ENCODE peak calls at places on chromosome 7, in nine cellular contexts. P, U, Y, L, R, D, I, J and M are unnamed samples.

GRCh38 chr7:18541189-18541870 is 45.8 kb downstream of the HDAC9 start:
- DNase-seq in P (no peak), U (no peak), Y (peak; percentile 86), L (peak; percentile 18), R (no peak), D (no peak), I (no peak), J (peak; percentile 55), M (no peak)

GRCh38 chr7:46833186-46833585 is 748.7 kb downstream of the TNS3 start:
- DNase-seq in P (no peak), U (no peak), Y (no peak), L (no peak), R (no peak), D (no peak), I (no peak), J (no peak), M (no peak)

GRCh38 chr7:108592633-108593277 is 23.1 kb downstream of the DNAJB9 start:
- DNase-seq in P (no peak), U (peak; percentile 42), Y (no peak), L (no peak), R (peak; percentile 12), D (no peak), I (no peak), J (no peak), M (no peak)

GRCh38 chr7:112080974-112081373 is 125.2 kb downstream of the DOCK4 start:
- DNase-seq in P (no peak), U (peak; percentile 25), Y (no peak), L (no peak), R (no peak), D (no peak), I (no peak), J (no peak), M (no peak)

GRCh38 chr7:91837397-91838070 is 43.0 kb downstream of the MTERF1 start:
- DNase-seq in P (no peak), U (no peak), Y (no peak), L (no peak), R (no peak), D (no peak), I (no peak), J (no peak), M (no peak)

GRCh38 chr7:120023494-120024167 is 249.3 kb upstream of the KCND2 start:
- DNase-seq in P (no peak), U (no peak), Y (no peak), L (no peak), R (no peak), D (no peak), I (peak; percentile 37), J (no peak), M (no peak)

GRCh38 chr7:117083648-117084047 is 130.3 kb downstream of the ST7 start:
- DNase-seq in P (no peak), U (no peak), Y (peak; percentile 34), L (no peak), R (no peak), D (no peak), I (no peak), J (no peak), M (no peak)

GRCh38 chr7:48176356-48176893 is 5.2 kb downstream of the ABCA13 start:
- DNase-seq in P (no peak), U (no peak), Y (no peak), L (no peak), R (no peak), D (no peak), I (no peak), J (no peak), M (no peak)

GRCh38 chr7:106905734-106906133 is 40.7 kb downstream of the PIK3CG start:
- DNase-seq in P (no peak), U (no peak), Y (no peak), L (no peak), R (no peak), D (no peak), I (no peak), J (no peak), M (no peak)

GRCh38 chr7:51315393-51316261 is 982 bp downstream of the COBL start:
- DNase-seq in P (no peak), U (peak; percentile 74), Y (peak; percentile 58), L (no peak), R (peak; percentile 36), D (no peak), I (no peak), J (no peak), M (peak; percentile 39)

GRCh38 chr7:85106719-85107118 is 80.1 kb downstream of the SEMA3D start:
- DNase-seq in P (no peak), U (no peak), Y (no peak), L (no peak), R (no peak), D (no peak), I (no peak), J (no peak), M (no peak)

GRCh38 chr7:135980665-135981180 is 3.6 kb upstream of the MTPN start:
- DNase-seq in P (peak; percentile 69), U (peak; percentile 38), Y (peak; percentile 29), L (no peak), R (peak; percentile 54), D (no peak), I (no peak), J (no peak), M (no peak)

DNA sequence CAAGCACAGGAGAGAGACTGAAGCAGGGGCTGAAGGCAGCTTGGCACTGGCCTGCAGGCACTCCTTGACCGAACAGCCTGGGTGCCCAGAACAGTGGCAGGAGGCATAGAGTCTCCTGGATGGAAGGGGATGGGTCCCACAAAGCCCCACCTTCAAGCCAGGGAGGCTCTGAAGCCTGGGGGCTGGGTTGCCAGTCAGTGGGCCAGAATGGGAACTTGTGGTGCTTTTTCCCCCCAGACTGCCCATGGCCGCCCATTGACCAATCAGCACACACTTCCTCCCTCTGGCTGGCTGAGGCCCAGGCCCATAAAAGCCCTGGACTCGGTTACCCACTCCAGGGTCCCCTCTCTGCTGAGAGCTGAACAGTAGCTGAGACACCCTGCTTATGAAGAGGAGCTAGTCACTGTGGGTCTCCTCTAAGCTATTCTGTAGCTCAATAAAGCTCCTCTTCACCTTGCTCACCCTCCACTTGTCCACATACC is 109.6 kb downstream of the ELAPOR2 start:
- DNase-seq in P (no peak), U (no peak), Y (no peak), L (no peak), R (no peak), D (no peak), I (no peak), J (no peak), M (no peak)
- H3K27ac ChIP-seq in P (no peak overlapping the region), U (no peak overlapping the region), Y (no peak overlapping the region), L (peak overlapping the region; percentile 22), R (no peak overlapping the region), D (peak overlapping the region; percentile 63), I (no peak overlapping the region), J (no peak overlapping the region), M (no peak overlapping the region)

GRCh38 chr7:158527495-158527894 is 60.1 kb downstream of the PTPRN2 start:
- DNase-seq in P (no peak), U (no peak), Y (no peak), L (no peak), R (no peak), D (no peak), I (no peak), J (no peak), M (no peak)

GRCh38 chr7:158529181-158530096 is 58.2 kb downstream of the PTPRN2 start:
- DNase-seq in P (no peak), U (no peak), Y (no peak), L (no peak), R (no peak), D (no peak), I (no peak), J (no peak), M (no peak)

GRCh38 chr7:158527038-158527437 is 60.6 kb downstream of the PTPRN2 start:
- DNase-seq in P (no peak), U (no peak), Y (no peak), L (no peak), R (no peak), D (no peak), I (no peak), J (no peak), M (no peak)

GRCh38 chr7:158526531-158526930 is 61.1 kb downstream of the PTPRN2 start:
- DNase-seq in P (no peak), U (no peak), Y (no peak), L (no peak), R (no peak), D (no peak), I (no peak), J (no peak), M (no peak)

GRCh38 chr7:158527902-158528502 is 59.6 kb downstream of the PTPRN2 start:
- DNase-seq in P (no peak), U (no peak), Y (no peak), L (no peak), R (no peak), D (no peak), I (no peak), J (no peak), M (no peak)
- H3K27ac ChIP-seq in P (no peak overlapping the region), U (no peak overlapping the region), Y (no peak overlapping the region), L (no peak overlapping the region), R (no peak overlapping the region), D (no peak overlapping the region), I (no peak overlapping the region), J (no peak overlapping the region), M (no peak overlapping the region)

GRCh38 chr7:104903044-104903443 is 111.0 kb upstream of the KMT2E start:
- DNase-seq in P (no peak), U (no peak), Y (no peak), L (no peak), R (no peak), D (no peak), I (no peak), J (no peak), M (no peak)

GRCh38 chr7:104902183-104902582 is 111.8 kb upstream of the KMT2E start:
- DNase-seq in P (no peak), U (no peak), Y (no peak), L (no peak), R (no peak), D (no peak), I (no peak), J (no peak), M (no peak)

GRCh38 chr7:104901239-104901638 is 112.8 kb upstream of the KMT2E start:
- DNase-seq in P (no peak), U (no peak), Y (no peak), L (no peak), R (no peak), D (no peak), I (no peak), J (no peak), M (no peak)

GRCh38 chr7:104898434-104898833 is 115.6 kb upstream of the KMT2E start:
- DNase-seq in P (no peak), U (no peak), Y (no peak), L (no peak), R (no peak), D (no peak), I (no peak), J (no peak), M (no peak)

DNA sequence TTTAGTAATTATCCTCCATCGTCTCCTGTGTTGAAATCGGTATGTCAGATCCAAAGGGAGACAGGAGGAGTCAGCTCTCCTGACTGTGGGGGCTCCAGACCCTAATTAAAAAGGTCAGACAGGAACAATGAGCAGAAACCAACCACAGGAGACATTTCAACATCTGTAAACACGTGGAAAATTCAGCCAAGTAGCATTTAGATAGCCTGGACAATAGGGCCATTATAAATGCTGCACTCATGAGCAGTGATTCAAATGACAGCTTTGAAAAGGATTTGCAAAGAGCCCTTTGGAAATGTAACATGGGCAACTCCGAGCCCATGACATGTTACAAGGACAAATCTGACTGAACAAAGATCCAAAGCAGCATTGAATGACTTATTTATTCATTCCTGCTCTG is 113.5 kb upstream of the KMT2E start:
- DNase-seq in P (no peak), U (no peak), Y (no peak), L (no peak), R (no peak), D (no peak), I (no peak), J (no peak), M (no peak)
- H3K27ac ChIP-seq in P (no peak overlapping the region), U (no peak overlapping the region), Y (no peak overlapping the region), L (no peak overlapping the region), R (no peak overlapping the region), D (peak overlapping the region; percentile 87), I (no peak overlapping the region), J (no peak overlapping the region), M (peak overlapping the region; percentile 93)

GRCh38 chr7:16670021-16670420 is 24.0 kb downstream of the BZW2 start:
- DNase-seq in P (no peak), U (no peak), Y (no peak), L (no peak), R (no peak), D (no peak), I (no peak), J (no peak), M (no peak)
- H3K27ac ChIP-seq in P (no peak overlapping the region), U (peak overlapping the region; percentile 96), Y (no peak overlapping the region), L (no peak overlapping the region), R (peak overlapping the region; percentile 55), D (no peak overlapping the region), I (no peak overlapping the region), J (no peak overlapping the region), M (no peak overlapping the region)